ENCODE peak calls at places on chromosomes 1 and 21, in five cellular contexts. F is pons; Q is mesenchymal stem cell; P is CD4-positive, alpha-beta T cell; X is AG09319. R is an unnamed sample.

GRCh38 chr1:237018896-237019295 is 14.7 kb upstream of the MT1HL1 start:
- DNase-seq in P (no peak), Q (no peak), X (no peak), F (no peak), R (no peak)

GRCh38 chr21:33028759-33029511 is 3.2 kb downstream of the OLIG2 start:
- DNase-seq in X (no peak), P (peak; percentile 30), F (peak; percentile 29), Q (no peak), R (no peak)

GRCh38 chr1:32122141-32122540 is 14.3 kb downstream of the KPNA6 start:
- DNase-seq in Q (no peak), P (no peak), F (no peak), X (no peak), R (no peak)

GRCh38 chr21:42653492-42654061 is at the start of gene PDE9A:
- DNase-seq in X (no peak), P (peak; percentile 35), F (no peak), Q (peak; percentile 37), R (no peak)

GRCh38 chr1:37851782-37852210 is 7.6 kb downstream of the MTF1 start:
- DNase-seq in X (no peak), P (no peak), Q (no peak), F (peak; percentile 28), R (no peak)

GRCh38 chr1:109208431-109208830 is 5.3 kb upstream of the SARS1 start:
- DNase-seq in F (no peak), P (no peak), Q (no peak), X (no peak), R (no peak)

GRCh38 chr1:185530215-185530614 is 204.0 kb upstream of the HMCN1 start:
- DNase-seq in Q (no peak), F (no peak), X (no peak), P (no peak), R (no peak)

GRCh38 chr1:99950486-99950885 is 19.3 kb upstream of the SLC35A3 start:
- DNase-seq in P (no peak), Q (no peak), X (no peak), F (no peak), R (no peak)

GRCh38 chr1:230127105-230128054 is 60.3 kb downstream of the GALNT2 start:
- DNase-seq in F (no peak), X (no peak), Q (no peak), P (peak; percentile 8), R (no peak)

GRCh38 chr21:18812308-18812707 is 408.7 kb upstream of the TMPRSS15 start:
- DNase-seq in F (no peak), X (no peak), P (no peak), Q (no peak), R (no peak)

GRCh38 chr1:231272880-231273279 is 31.9 kb downstream of the GNPAT start:
- DNase-seq in F (no peak), P (peak; percentile 5), X (no peak), Q (peak; percentile 76), R (no peak)

GRCh38 chr1:183270541-183271141 is 84.6 kb downstream of the LAMC2 start:
- DNase-seq in Q (peak; percentile 78), X (peak; percentile 86), P (no peak), F (no peak), R (peak; percentile 81)

GRCh38 chr1:42784946-42785693 is at the start of gene TMEM269:
- DNase-seq in P (peak; percentile 47), X (no peak), F (no peak), Q (no peak), R (no peak)

GRCh38 chr21:43805275-43805800 is 16.0 kb downstream of the RRP1 start:
- DNase-seq in Q (no peak), P (no peak), F (no peak), X (no peak), R (no peak)

GRCh38 chr1:14606632-14607031 is 8.1 kb downstream of the KAZN start:
- DNase-seq in X (no peak), F (peak; percentile 63), Q (no peak), P (no peak), R (no peak)

GRCh38 chr1:2098301-2098698 is 48.1 kb downstream of the PRKCZ start:
- DNase-seq in Q (no peak), F (no peak), X (no peak), P (no peak), R (no peak)

GRCh38 chr1:23627065-23627464 is 64.5 kb upstream of the RPL11 start:
- DNase-seq in X (no peak), P (no peak), F (no peak), Q (no peak), R (no peak)

GRCh38 chr1:6208723-6209660 is 3.1 kb downstream of the RNF207 start:
- DNase-seq in X (no peak), P (no peak), Q (peak; percentile 62), F (no peak), R (no peak)

GRCh38 chr1:210663730-210664573 is 335.2 kb downstream of the HHAT start:
- DNase-seq in Q (no peak), F (no peak), X (no peak), P (no peak), R (no peak)

GRCh38 chr1:43349594-43350306 is 9.0 kb upstream of the CDC20 start:
- DNase-seq in Q (peak; percentile 58), P (no peak), F (no peak), X (no peak), R (peak; percentile 80)

GRCh38 chr1:15352122-15352957 is 57.3 kb upstream of the EFHD2 start:
- DNase-seq in Q (peak; percentile 59), P (peak; percentile 13), X (no peak), F (no peak), R (no peak)

GRCh38 chr21:41771625-41771945 is 4.7 kb upstream of the RIPK4 start:
- DNase-seq in F (no peak), Q (no peak), X (no peak), P (no peak), R (no peak)

GRCh38 chr1:65469889-65470340 is 49.4 kb downstream of the LEPR start:
- DNase-seq in P (no peak), F (peak; percentile 36), Q (peak; percentile 24), X (no peak), R (no peak)

GRCh38 chr1:98421098-98421460 is 240.4 kb upstream of the SNX7 start:
- DNase-seq in P (no peak), F (no peak), X (no peak), Q (no peak), R (no peak)

GRCh38 chr1:248421384-248421783 is 18.5 kb downstream of the OR2T1 start:
- DNase-seq in P (no peak), Q (peak; percentile 22), F (no peak), X (no peak), R (no peak)

GRCh38 chr1:237799762-237800474 is 90.8 kb downstream of the ZP4 start:
- DNase-seq in X (no peak), Q (peak; percentile 68), P (peak; percentile 9), F (peak; percentile 73), R (no peak)

GRCh38 chr21:14589855-14590563 is 43.9 kb upstream of the SAMSN1 start:
- DNase-seq in P (no peak), X (no peak), F (no peak), Q (no peak), R (no peak)